ENCODE peak calls at places on chromosomes 11 and 22, in five cellular contexts. Q is progenitor cell of endocrine pancreas; F is mesenchymal stem cell; T is endothelial cell; C is stimulated activated naive CD8-positive, alpha-beta T cell treated with anti-CD3 and anti-CD28 coated beads, Interleukin-15, Interleukin-2, amounts not matched to agents 100 U/mL and 50 U/mL, for 24 hours. K is an unnamed sample.

GRCh38 chr11:75280770-75281468 is 40.3 kb downstream of the TPBGL start:
- DNase-seq in Q (no peak), F (no peak), T (peak), C (no peak), K (no peak)

GRCh38 chr11:33227578-33228261 is 29.5 kb upstream of the HIPK3 start:
- DNase-seq in F (no peak), C (no peak), Q (no peak), T (no peak), K (no peak)

GRCh38 chr22:44968736-44969135 is 41.1 kb downstream of the PHF21B start:
- DNase-seq in T (no peak), Q (no peak), F (no peak), C (no peak), K (no peak)

GRCh38 chr11:2217211-2218081 is 45.8 kb upstream of the TH start:
- DNase-seq in T (no peak), F (no peak), C (no peak), Q (no peak), K (no peak)

GRCh38 chr11:15843309-15843857 is 513.0 kb downstream of the SOX6 start:
- DNase-seq in C (no peak), T (peak), Q (no peak), F (no peak), K (peak)

GRCh38 chr11:69013009-69013951 is at the start of gene MRGPRF:
- DNase-seq in T (peak), C (no peak), F (peak), Q (no peak), K (no peak)

GRCh38 chr11:128604723-128605122 is 17.4 kb upstream of the ETS1 start:
- DNase-seq in Q (no peak), F (no peak), T (no peak), C (no peak), K (no peak)

GRCh38 chr22:32548039-32548438 is 73.4 kb downstream of the FBXO7 start:
- DNase-seq in C (no peak), T (no peak), Q (no peak), F (no peak), K (no peak)

GRCh38 chr11:88293931-88294330 is 43.6 kb downstream of the CTSC start:
- DNase-seq in F (no peak), C (no peak), Q (no peak), T (no peak), K (no peak)

GRCh38 chr22:37533995-37534394 is 14.8 kb upstream of the CARD10 start:
- DNase-seq in C (no peak), F (peak), Q (no peak), T (no peak), K (no peak)

GRCh38 chr11:129247129-129247528 is 55.0 kb upstream of the ARHGAP32 start:
- DNase-seq in C (no peak), Q (no peak), F (peak), T (no peak), K (no peak)